ENCODE peak calls at places on chromosome 9, in seven cellular contexts. Q, I, N, Z, R, C and M are unnamed samples.

GRCh38 chr9:133677126-133678010 is 41.2 kb downstream of the DBH start:
- DNase-seq in Q (peak; percentile 45), I (no peak), N (peak; percentile 20), Z (no peak), R (no peak), C (peak; percentile 40), M (peak; percentile 84)

GRCh38 chr9:134283111-134283515 is 43.1 kb upstream of the RXRA start:
- DNase-seq in Q (no peak), I (no peak), N (no peak), Z (no peak), R (peak; percentile 86), C (no peak), M (no peak)

GRCh38 chr9:32915802-32916201 is 85.6 kb downstream of the APTX start:
- DNase-seq in Q (no peak), I (no peak), N (no peak), Z (no peak), R (no peak), C (no peak), M (no peak)

GRCh38 chr9:78620303-78620702 is 323.4 kb downstream of the PSAT1 start:
- DNase-seq in Q (no peak), I (no peak), N (no peak), Z (no peak), R (peak; percentile 60), C (no peak), M (no peak)

GRCh38 chr9:77454668-77455067 is 193.5 kb downstream of the GNA14 start:
- DNase-seq in Q (no peak), I (no peak), N (no peak), Z (no peak), R (peak; percentile 35), C (no peak), M (no peak)

GRCh38 chr9:133604214-133604613 is 5.0 kb downstream of the FAM163B start:
- DNase-seq in Q (no peak), I (no peak), N (peak; percentile 32), Z (no peak), R (no peak), C (no peak), M (peak; percentile 12)

GRCh38 chr9:125538092-125538473 is 168.9 kb downstream of the MAPKAP1 start:
- DNase-seq in Q (no peak), I (peak; percentile 78), N (no peak), Z (no peak), R (peak; percentile 96), C (no peak), M (no peak)

GRCh38 chr9:91949293-91949945 is 609 bp downstream of the ROR2 start:
- DNase-seq in Q (no peak), I (no peak), N (no peak), Z (no peak), R (peak; percentile 62), C (no peak), M (no peak)

GRCh38 chr9:87497604-87498045 is at the start of gene DAPK1:
- DNase-seq in Q (no peak), I (peak; percentile 83), N (peak; percentile 84), Z (no peak), R (peak; percentile 40), C (no peak), M (no peak)

GRCh38 chr9:37209431-37210386 is 89.3 kb downstream of the ZCCHC7 start:
- DNase-seq in Q (no peak), I (no peak), N (no peak), Z (no peak), R (peak; percentile 17), C (no peak), M (no peak)

GRCh38 chr9:101397746-101398334 is 578 bp downstream of the MRPL50 start:
- DNase-seq in Q (no peak), I (no peak), N (no peak), Z (no peak), R (no peak), C (no peak), M (no peak)

GRCh38 chr9:101398335-101398929 is at the start of the genes MRPL50 and ZNF189:
- DNase-seq in Q (peak; percentile 88), I (peak; percentile 96), N (peak; percentile 99), Z (peak; percentile 92), R (peak; percentile 100), C (peak; percentile 94), M (peak; percentile 98)

GRCh38 chr9:101400120-101400519 is 1.5 kb downstream of the ZNF189 start:
- DNase-seq in Q (no peak), I (no peak), N (no peak), Z (no peak), R (peak; percentile 16), C (no peak), M (no peak)

GRCh38 chr9:101399641-101399965 is 952 bp downstream of the ZNF189 start:
- DNase-seq in Q (no peak), I (no peak), N (no peak), Z (no peak), R (no peak), C (no peak), M (no peak)

DNA sequence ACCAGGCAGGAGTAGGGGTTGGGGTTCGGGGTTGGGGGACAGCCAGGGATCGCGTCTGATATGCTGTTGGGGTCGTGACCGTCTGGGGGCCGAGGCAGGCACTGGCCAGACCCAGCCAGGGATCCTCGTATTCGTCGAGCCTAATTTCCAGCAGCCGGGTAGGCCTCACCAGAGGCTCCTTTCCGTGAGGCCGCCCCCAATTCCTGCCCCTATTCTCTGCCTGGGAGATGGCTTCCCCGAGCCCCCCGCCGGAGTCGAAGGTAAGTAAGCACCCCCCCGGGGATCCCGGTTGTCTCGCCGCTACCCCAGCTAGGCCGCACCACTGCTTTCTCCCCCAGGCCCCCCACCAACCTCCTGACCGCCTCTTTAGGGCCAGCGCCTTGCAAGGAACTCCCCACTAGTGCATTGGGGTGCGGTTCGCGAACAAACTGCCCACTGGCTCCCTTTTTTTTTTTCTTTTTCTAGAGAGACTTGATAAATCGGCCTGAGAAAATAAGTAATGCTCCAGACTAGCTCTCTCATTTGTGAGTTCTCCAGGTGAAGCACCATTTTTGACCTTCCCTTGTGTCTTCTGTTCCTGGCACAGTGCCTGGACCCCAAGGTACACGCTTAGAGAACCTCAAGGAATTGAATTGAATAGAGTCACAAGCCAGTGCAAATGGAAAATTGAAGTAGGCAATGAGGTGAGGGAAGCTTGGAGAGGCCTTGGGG is 434 bp downstream of the ZNF189 start:
- DNase-seq in Q (no peak), I (no peak), N (no peak), Z (no peak), R (peak; percentile 36), C (no peak), M (no peak)
- H3K27ac ChIP-seq in Q (peak overlapping the region; percentile 75), I (peak overlapping the region; percentile 95), N (peak overlapping the region; percentile 91), Z (no peak overlapping the region), R (peak overlapping the region; percentile 60), C (peak overlapping the region; percentile 98), M (peak overlapping the region; percentile 93)

GRCh38 chr9:136358016-136358415 is 5.5 kb downstream of the DNLZ start:
- DNase-seq in Q (no peak), I (no peak), N (no peak), Z (no peak), R (no peak), C (no peak), M (no peak)

GRCh38 chr9:136357326-136357725 is 6.2 kb downstream of the DNLZ start:
- DNase-seq in Q (no peak), I (no peak), N (no peak), Z (no peak), R (no peak), C (no peak), M (no peak)

GRCh38 chr9:136353757-136354488 is 9.6 kb downstream of the DNLZ start:
- DNase-seq in Q (no peak), I (no peak), N (no peak), Z (no peak), R (no peak), C (no peak), M (no peak)

GRCh38 chr9:136354592-136355085 is 8.9 kb downstream of the DNLZ start:
- DNase-seq in Q (no peak), I (peak; percentile 23), N (no peak), Z (no peak), R (peak; percentile 77), C (no peak), M (no peak)

DNA sequence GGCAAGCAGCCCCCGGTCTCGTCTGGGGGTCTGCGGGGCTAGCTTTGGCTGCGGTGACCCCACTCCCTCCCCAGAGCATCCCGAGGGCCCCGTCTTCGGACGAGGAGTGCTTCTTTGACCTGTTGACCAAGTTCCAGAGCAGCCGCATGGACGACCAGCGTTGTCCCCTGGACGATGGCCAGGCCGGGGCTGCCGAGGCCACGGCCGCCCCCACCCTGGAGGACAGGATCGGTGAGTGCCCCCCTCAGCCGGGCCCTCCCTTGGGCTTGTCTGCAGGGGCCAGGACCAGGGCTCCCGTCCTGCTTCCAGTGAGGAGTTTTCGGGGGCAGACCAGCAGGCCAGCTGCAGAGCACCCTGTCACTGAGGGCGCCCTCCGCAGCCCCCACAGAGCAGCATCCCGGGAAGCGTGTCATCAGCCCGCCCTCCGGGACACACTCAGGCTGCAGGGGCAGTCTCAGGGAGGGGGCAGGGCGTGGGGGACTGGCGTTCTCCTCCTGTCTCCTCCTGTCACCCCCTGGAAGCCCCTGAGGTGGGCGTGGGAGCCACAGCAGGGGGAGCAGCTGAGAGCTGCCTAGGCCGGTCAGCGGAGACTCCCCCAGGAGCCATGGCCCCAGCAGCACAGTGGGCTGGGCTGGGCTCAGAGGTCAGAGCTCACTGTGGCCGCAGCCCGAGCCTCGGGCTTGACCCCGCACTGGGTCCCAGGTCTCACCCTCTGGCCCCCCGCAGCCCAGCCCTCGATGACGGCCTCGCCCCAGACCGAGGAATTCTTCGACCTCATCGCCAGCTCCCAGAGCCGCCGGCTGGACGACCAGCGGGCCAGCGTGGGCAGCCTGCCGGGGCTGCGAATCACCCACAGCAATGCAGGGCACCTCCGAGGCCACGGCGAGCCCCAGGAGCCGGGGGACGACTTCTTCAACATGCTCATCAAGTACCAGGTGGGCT is 7.7 kb downstream of the DNLZ start:
- DNase-seq in Q (no peak), I (no peak), N (no peak), Z (no peak), R (no peak), C (no peak), M (no peak)
- H3K4me3 ChIP-seq in Q (no peak overlapping the region), I (no peak overlapping the region), N (no peak overlapping the region), Z (no peak overlapping the region), R (no peak overlapping the region), C (no peak overlapping the region), M (no peak overlapping the region)

DNA sequence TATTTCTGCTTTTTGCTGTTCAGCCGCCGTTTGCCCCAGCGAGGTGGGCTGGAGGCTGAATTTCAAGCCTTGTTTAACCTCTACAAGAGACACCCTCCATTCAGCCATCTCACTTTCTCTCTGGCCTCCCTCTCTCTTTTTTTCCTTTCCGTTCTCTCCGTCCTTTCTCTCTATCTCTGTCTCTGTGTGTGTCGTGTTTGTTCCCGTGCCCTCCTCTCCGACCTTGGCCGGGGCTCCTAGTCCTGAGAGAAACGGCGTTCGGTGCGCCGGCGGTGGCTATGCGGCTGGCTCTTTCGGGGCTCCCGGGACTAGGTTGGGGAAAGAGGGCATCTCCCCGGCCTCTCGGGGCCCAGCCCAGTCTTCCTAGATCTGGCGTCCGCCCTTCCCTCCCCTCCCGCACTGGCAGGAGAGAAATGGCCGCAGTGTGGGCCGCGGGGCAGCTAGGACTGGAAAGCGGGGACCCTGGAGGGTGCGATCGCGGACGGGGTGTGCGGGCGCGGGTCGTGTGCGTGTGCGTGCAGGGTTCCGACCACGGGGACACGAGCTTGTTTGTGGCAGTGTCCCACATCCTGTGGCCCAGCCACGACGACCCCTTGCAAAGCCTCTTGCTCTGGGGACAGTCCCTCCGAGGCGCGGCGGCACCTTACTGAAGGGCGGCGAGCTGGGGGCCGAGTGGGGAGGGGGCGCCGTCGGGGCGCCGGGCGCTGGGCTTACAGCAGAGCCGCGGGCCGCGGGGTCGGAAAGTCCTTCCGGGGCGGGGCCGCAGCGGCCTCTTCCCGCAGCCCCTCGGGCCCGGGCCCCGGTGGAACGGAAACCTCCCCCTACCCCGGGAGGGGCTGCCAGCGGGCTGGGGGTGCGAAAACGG is 5.7 kb downstream of the LHX2 start:
- DNase-seq in Q (no peak), I (no peak), N (no peak), Z (no peak), R (no peak), C (no peak), M (no peak)
- H3K27ac ChIP-seq in Q (no peak overlapping the region), I (no peak overlapping the region), N (no peak overlapping the region), Z (no peak overlapping the region), R (no peak overlapping the region), C (no peak overlapping the region), M (no peak overlapping the region)

GRCh38 chr9:113375057-113376023 is 1.4 kb downstream of the HDHD3 start:
- DNase-seq in Q (no peak), I (peak; percentile 22), N (no peak), Z (no peak), R (peak; percentile 28), C (no peak), M (no peak)
- H3K4me3 ChIP-seq in Q (no peak overlapping the region), I (peak overlapping the region; percentile 58), N (peak overlapping the region; percentile 74), Z (no peak overlapping the region), R (no peak overlapping the region), C (no peak overlapping the region), M (peak overlapping the region; percentile 92)